ENCODE peak calls at places on chromosomes 5 and 9, in seven cellular contexts. Z is H1, K is H4, D is omental fat pad, J is T-helper 1 cell, G is HT-29, H is kidney tubule cell. Y is an unnamed sample.

GRCh38 chr5:55159763-55160492 is at the start of gene GPX8:
- DNase-seq in K (peak; percentile 85), G (peak; percentile 68), Z (no peak), H (peak; percentile 88), D (no peak), J (peak; percentile 52), Y (peak; percentile 81)

GRCh38 chr5:151471276-151471675 is 23.9 kb downstream of the SLC36A1 start:
- DNase-seq in K (no peak), D (no peak), Z (no peak), G (no peak), J (no peak), H (no peak), Y (no peak)

GRCh38 chr5:7876867-7877266 is 7.9 kb downstream of the MTRR start:
- DNase-seq in G (no peak), D (no peak), H (peak; percentile 72), K (peak; percentile 40), J (peak; percentile 61), Z (no peak), Y (peak; percentile 68)

GRCh38 chr5:9313751-9314150 is 232.1 kb downstream of the SEMA5A start:
- DNase-seq in Z (no peak), K (no peak), G (no peak), D (no peak), H (peak; percentile 2), J (no peak), Y (no peak)

GRCh38 chr9:15136646-15137045 is 170.4 kb downstream of the TTC39B start:
- DNase-seq in D (no peak), G (no peak), Z (no peak), H (peak; percentile 9), K (peak; percentile 65), J (peak; percentile 9), Y (peak; percentile 61)

GRCh38 chr5:90645024-90645610 is 86.5 kb downstream of the ADGRV1 start:
- DNase-seq in K (peak; percentile 9), J (no peak), D (no peak), G (no peak), Z (peak; percentile 46), H (peak; percentile 41), Y (peak; percentile 26)

GRCh38 chr9:14029811-14030210 is 284.1 kb downstream of the NFIB start:
- DNase-seq in D (no peak), J (no peak), K (no peak), H (no peak), Z (no peak), G (no peak), Y (no peak)

GRCh38 chr9:70229579-70229978 is 29.2 kb upstream of the SMC5 start:
- DNase-seq in G (peak; percentile 56), D (no peak), K (no peak), Z (no peak), J (no peak), H (peak; percentile 33), Y (peak; percentile 52)

GRCh38 chr9:79569814-79570448 is 1.8 kb upstream of the TLE4 start:
- DNase-seq in D (no peak), H (no peak), G (no peak), J (no peak), K (no peak), Z (no peak), Y (no peak)

GRCh38 chr9:137198051-137198747 is 2.3 kb downstream of the TPRN start:
- DNase-seq in H (peak; percentile 81), K (no peak), Z (no peak), J (no peak), G (peak; percentile 50), D (no peak), Y (no peak)

GRCh38 chr5:112681481-112681908 is 56.2 kb upstream of the APC start:
- DNase-seq in H (no peak), G (no peak), K (no peak), J (no peak), D (no peak), Z (no peak), Y (no peak)

GRCh38 chr9:113771199-113771598 is 104.9 kb upstream of the ZNF618 start:
- DNase-seq in H (no peak), K (no peak), D (no peak), G (no peak), J (no peak), Z (no peak), Y (no peak)

GRCh38 chr5:133259199-133259997 is 207.6 kb downstream of the HSPA4 start:
- DNase-seq in K (peak; percentile 44), Z (no peak), H (no peak), D (no peak), G (no peak), J (peak; percentile 20), Y (no peak)

GRCh38 chr5:89401659-89402058 is 518.7 kb upstream of the MEF2C start:
- DNase-seq in Z (no peak), D (no peak), G (no peak), J (no peak), H (no peak), K (no peak), Y (no peak)

GRCh38 chr5:125485003-125485641 is 738.7 kb upstream of the ZNF608 start:
- DNase-seq in J (no peak), Z (no peak), G (peak; percentile 87), H (peak; percentile 95), D (no peak), K (peak; percentile 100), Y (peak; percentile 98)

GRCh38 chr5:98605010-98605425 is 168.4 kb upstream of the RGMB start:
- DNase-seq in K (no peak), H (peak; percentile 41), D (no peak), Z (no peak), G (no peak), J (no peak), Y (no peak)

GRCh38 chr9:97706246-97706645 is 9.1 kb upstream of the XPA start:
- DNase-seq in K (no peak), H (no peak), G (no peak), D (no peak), Z (no peak), J (no peak), Y (no peak)

GRCh38 chr5:149421372-149421685 is 42.2 kb upstream of the IL17B start:
- DNase-seq in D (no peak), K (no peak), Z (no peak), G (no peak), H (no peak), J (no peak), Y (no peak)

GRCh38 chr5:172853355-172853975 is 19.4 kb downstream of the ERGIC1 start:
- DNase-seq in K (no peak), D (no peak), H (no peak), Z (no peak), G (no peak), J (peak; percentile 27), Y (no peak)

GRCh38 chr9:88322906-88323566 is 65.2 kb upstream of the SPIN1 start:
- DNase-seq in H (peak; percentile 59), Z (no peak), J (peak; percentile 96), D (no peak), K (peak; percentile 44), G (no peak), Y (peak; percentile 56)

GRCh38 chr5:153827407-153827806 is 211.3 kb downstream of the FAM114A2 start:
- DNase-seq in J (no peak), G (no peak), H (no peak), D (no peak), K (no peak), Z (no peak), Y (no peak)

GRCh38 chr9:14768561-14769234 is 46.2 kb upstream of the CER1 start:
- DNase-seq in K (peak; percentile 33), G (peak; percentile 67), Z (no peak), D (no peak), H (peak; percentile 72), J (peak; percentile 12), Y (peak; percentile 66)

GRCh38 chr9:3719286-3719685 is 193.5 kb upstream of the RFX3 start:
- DNase-seq in G (no peak), D (no peak), J (no peak), H (no peak), Z (no peak), K (no peak), Y (peak; percentile 46)

GRCh38 chr5:56112526-56113121 is 117.9 kb upstream of the IL6ST start:
- DNase-seq in H (no peak), Z (no peak), D (no peak), G (no peak), K (peak; percentile 96), J (no peak), Y (no peak)

GRCh38 chr5:55557123-55557522 is 22.4 kb upstream of the PLPP1 start:
- DNase-seq in D (no peak), Z (no peak), H (no peak), K (no peak), G (no peak), J (no peak), Y (no peak)

GRCh38 chr5:68446487-68446894 is 230.9 kb downstream of the PIK3R1 start:
- DNase-seq in G (no peak), Z (no peak), H (no peak), K (no peak), J (no peak), D (no peak), Y (no peak)

GRCh38 chr9:33130501-33130900 is 36.6 kb downstream of the B4GALT1 start:
- DNase-seq in K (no peak), J (peak; percentile 44), H (no peak), D (no peak), Z (no peak), G (peak; percentile 64), Y (peak; percentile 27)

GRCh38 chr9:116700882-116701836 is 14.1 kb downstream of the TRIM32 start:
- DNase-seq in J (peak; percentile 51), H (no peak), D (no peak), Z (no peak), G (no peak), K (no peak), Y (no peak)

Y was measured in HT1080.